ENCODE peak calls at places on chromosomes 5 and 9, in nine cellular contexts. B is cardiac muscle cell, M is adrenal gland, T is colonic mucosa, S is esophagus squamous epithelium, W is GM23248, E is lower lobe of right lung, Y is A673, N is neural progenitor cell. K is an unnamed sample.

GRCh38 chr5:181039961-181040915 is at the start of gene BTNL9:
- DNase-seq in B (no peak), M (no peak), T (no peak), S (no peak), W (no peak), E (no peak), Y (no peak), N (no peak), K (no peak)

GRCh38 chr9:20015427-20015931 is 226.6 kb upstream of the SLC24A2 start:
- DNase-seq in B (no peak), M (no peak), T (no peak), S (no peak), W (no peak), E (no peak), Y (peak), N (no peak), K (no peak)

GRCh38 chr5:53246042-53246836 is 136.7 kb upstream of the MOCS2 start:
- DNase-seq in B (no peak), M (no peak), T (no peak), S (no peak), W (peak), E (no peak), Y (no peak), N (no peak), K (no peak)

GRCh38 chr5:17114233-17114632 is 103.2 kb upstream of the BASP1 start:
- DNase-seq in B (no peak), M (no peak), T (peak), S (no peak), W (no peak), E (no peak), Y (no peak), N (no peak), K (no peak)

GRCh38 chr5:80187691-80188090 is 68.2 kb downstream of the SERINC5 start:
- DNase-seq in B (no peak), M (no peak), T (no peak), S (no peak), W (no peak), E (no peak), Y (peak), N (no peak), K (no peak)

GRCh38 chr5:104096451-104096850 is 533.9 kb upstream of the NUDT12 start:
- DNase-seq in B (no peak), M (no peak), T (no peak), S (no peak), W (no peak), E (no peak), Y (no peak), N (no peak), K (no peak)

GRCh38 chr9:121859646-121860045 is 208.2 kb downstream of the DAB2IP start:
- DNase-seq in B (no peak), M (no peak), T (no peak), S (no peak), W (no peak), E (no peak), Y (no peak), N (no peak), K (no peak)

GRCh38 chr9:91187965-91188344 is 173.8 kb downstream of the AUH start:
- DNase-seq in B (no peak), M (peak), T (no peak), S (no peak), W (peak), E (no peak), Y (no peak), N (no peak), K (no peak)

GRCh38 chr9:138072161-138072842 is 194.7 kb downstream of the CACNA1B start:
- DNase-seq in B (no peak), M (peak), T (no peak), S (no peak), W (no peak), E (no peak), Y (no peak), N (no peak), K (no peak)

GRCh38 chr5:14712666-14713065 is 48.1 kb downstream of the OTULIN start:
- DNase-seq in B (no peak), M (no peak), T (no peak), S (no peak), W (no peak), E (no peak), Y (no peak), N (no peak), K (no peak)

GRCh38 chr5:154944716-154945115 is 3.8 kb downstream of the MRPL22 start:
- DNase-seq in B (no peak), M (no peak), T (no peak), S (no peak), W (no peak), E (no peak), Y (no peak), N (no peak), K (no peak)

GRCh38 chr5:107135391-107135790 is 535.3 kb downstream of the EFNA5 start:
- DNase-seq in B (no peak), M (no peak), T (no peak), S (no peak), W (peak), E (no peak), Y (no peak), N (no peak), K (no peak)

GRCh38 chr5:95759634-95760033 is 28.5 kb downstream of the RHOBTB3 start:
- DNase-seq in B (no peak), M (no peak), T (peak), S (no peak), W (peak), E (no peak), Y (no peak), N (no peak), K (no peak)

GRCh38 chr5:170305016-170305645 is 7.6 kb upstream of the LCP2 start:
- DNase-seq in B (no peak), M (no peak), T (no peak), S (no peak), W (no peak), E (no peak), Y (no peak), N (no peak), K (no peak)

GRCh38 chr9:98536542-98537173 is 172.1 kb downstream of the GABBR2 start:
- DNase-seq in B (no peak), M (no peak), T (no peak), S (no peak), W (no peak), E (no peak), Y (peak), N (peak), K (peak)

GRCh38 chr9:89792189-89793123 is 187.6 kb downstream of the GADD45G start:
- DNase-seq in B (no peak), M (no peak), T (no peak), S (no peak), W (no peak), E (peak), Y (no peak), N (no peak), K (no peak)

GRCh38 chr5:71938886-71939285 is 168.4 kb upstream of the MAP1B start:
- DNase-seq in B (no peak), M (no peak), T (peak), S (no peak), W (no peak), E (peak), Y (no peak), N (no peak), K (peak)

GRCh38 chr5:78405820-78406750 is 45.7 kb downstream of the SCAMP1 start:
- DNase-seq in B (no peak), M (no peak), T (no peak), S (no peak), W (peak), E (no peak), Y (no peak), N (no peak), K (no peak)

GRCh38 chr5:10669983-10670382 is 91.1 kb downstream of the DAP start:
- DNase-seq in B (no peak), M (no peak), T (no peak), S (no peak), W (no peak), E (no peak), Y (no peak), N (no peak), K (no peak)

GRCh38 chr9:97046228-97046627 is 7.3 kb upstream of the CTSV start:
- DNase-seq in B (no peak), M (no peak), T (peak), S (no peak), W (peak), E (peak), Y (no peak), N (no peak), K (peak)

GRCh38 chr5:133854554-133854953 is 113.9 kb downstream of the C5orf15 start:
- DNase-seq in B (no peak), M (peak), T (no peak), S (no peak), W (no peak), E (no peak), Y (no peak), N (no peak), K (no peak)

GRCh38 chr5:112616812-112617547 is 120.7 kb upstream of the APC start:
- DNase-seq in B (no peak), M (no peak), T (no peak), S (no peak), W (peak), E (no peak), Y (no peak), N (no peak), K (no peak)

GRCh38 chr9:137615387-137615871 is 3.4 kb upstream of the EHMT1 start:
- DNase-seq in B (no peak), M (peak), T (no peak), S (no peak), W (no peak), E (no peak), Y (no peak), N (no peak), K (no peak)

GRCh38 chr9:73423891-73424290 is 272.2 kb downstream of the ANXA1 start:
- DNase-seq in B (no peak), M (no peak), T (no peak), S (no peak), W (no peak), E (no peak), Y (no peak), N (no peak), K (no peak)

GRCh38 chr9:81477669-81478068 is 211.7 kb downstream of the TLE1 start:
- DNase-seq in B (no peak), M (no peak), T (no peak), S (no peak), W (peak), E (no peak), Y (no peak), N (no peak), K (no peak)

GRCh38 chr5:142427529-142427928 is 102.7 kb upstream of the SPRY4 start:
- DNase-seq in B (no peak), M (no peak), T (no peak), S (no peak), W (no peak), E (no peak), Y (no peak), N (no peak), K (no peak)

GRCh38 chr5:170534177-170534576 is 30.4 kb downstream of the KCNIP1 start:
- DNase-seq in B (no peak), M (no peak), T (no peak), S (no peak), W (no peak), E (no peak), Y (no peak), N (no peak), K (peak)

GRCh38 chr5:137199966-137200365 is 299.2 kb downstream of the SPOCK1 start:
- DNase-seq in B (no peak), M (no peak), T (no peak), S (no peak), W (peak), E (no peak), Y (no peak), N (no peak), K (peak)

GRCh38 chr9:115046199-115046598 is 71.8 kb downstream of the TNC start:
- DNase-seq in B (no peak), M (no peak), T (no peak), S (no peak), W (no peak), E (no peak), Y (no peak), N (no peak), K (peak)

GRCh38 chr5:12777342-12777741 is 873.1 kb upstream of the CTNND2 start:
- DNase-seq in B (no peak), M (no peak), T (no peak), S (no peak), W (no peak), E (no peak), Y (no peak), N (no peak), K (no peak)

GRCh38 chr5:150763023-150763793 is 4.4 kb upstream of the DCTN4 start:
- DNase-seq in B (peak), M (peak), T (no peak), S (no peak), W (peak), E (no peak), Y (peak), N (no peak), K (no peak)

GRCh38 chr9:10282084-10282483 is 330.7 kb downstream of the PTPRD start:
- DNase-seq in B (no peak), M (no peak), T (no peak), S (no peak), W (no peak), E (no peak), Y (peak), N (no peak), K (no peak)

GRCh38 chr5:1550287-1551076 is 26.7 kb upstream of the LPCAT1 start:
- DNase-seq in B (no peak), M (peak), T (peak), S (no peak), W (no peak), E (no peak), Y (no peak), N (no peak), K (no peak)

DNA sequence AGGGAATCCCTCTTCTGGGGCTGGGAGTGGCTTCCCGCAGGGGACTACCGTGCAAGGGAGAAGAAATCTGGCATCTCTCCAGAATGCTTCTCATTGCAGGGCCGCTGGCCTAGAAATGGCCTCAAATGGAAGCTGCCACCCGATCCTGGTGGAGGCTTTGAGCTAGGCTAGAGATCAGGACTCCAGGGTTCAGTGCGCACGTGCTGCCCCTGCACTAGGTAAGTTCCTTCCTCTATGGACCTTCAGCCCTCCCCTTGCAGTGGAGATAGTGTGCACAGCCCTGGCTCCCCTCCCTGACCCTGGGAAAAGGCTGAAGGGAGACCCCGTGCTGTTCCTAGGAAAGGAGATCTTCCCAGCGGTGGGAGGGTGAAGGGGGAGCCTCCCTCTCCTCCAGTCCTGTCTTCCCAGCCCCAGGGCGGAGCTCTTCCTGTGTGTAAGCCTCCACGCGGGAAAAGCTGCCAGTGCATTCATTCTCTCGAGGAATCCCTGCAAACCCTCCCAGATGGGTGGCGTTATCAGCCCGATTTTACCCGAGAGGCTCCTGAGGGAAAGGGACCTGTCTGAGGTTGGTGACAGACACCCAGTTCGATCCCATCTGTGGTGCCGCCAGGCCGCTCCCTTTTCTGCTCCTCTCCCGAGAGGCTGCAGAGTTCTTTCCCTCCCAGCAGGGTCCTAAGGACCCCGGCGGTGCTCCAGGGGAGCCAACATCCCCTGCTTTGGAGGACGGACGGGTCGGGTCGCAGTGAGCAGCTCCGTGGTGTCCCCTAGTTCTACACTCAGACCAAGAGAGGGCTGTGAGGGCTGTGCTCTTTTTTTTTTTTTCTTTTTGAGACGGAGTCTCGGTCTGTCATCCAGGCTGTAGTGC is 1.4 kb upstream of the CERCAM start:
- DNase-seq in B (peak), M (no peak), T (no peak), S (no peak), W (peak), E (no peak), Y (peak), N (peak), K (no peak)
- H3K27ac ChIP-seq in B (no peak), M (no peak), T (no peak), S (no peak), W (no peak), E (no peak), Y (peak), N (no peak), K (no peak)

DNA sequence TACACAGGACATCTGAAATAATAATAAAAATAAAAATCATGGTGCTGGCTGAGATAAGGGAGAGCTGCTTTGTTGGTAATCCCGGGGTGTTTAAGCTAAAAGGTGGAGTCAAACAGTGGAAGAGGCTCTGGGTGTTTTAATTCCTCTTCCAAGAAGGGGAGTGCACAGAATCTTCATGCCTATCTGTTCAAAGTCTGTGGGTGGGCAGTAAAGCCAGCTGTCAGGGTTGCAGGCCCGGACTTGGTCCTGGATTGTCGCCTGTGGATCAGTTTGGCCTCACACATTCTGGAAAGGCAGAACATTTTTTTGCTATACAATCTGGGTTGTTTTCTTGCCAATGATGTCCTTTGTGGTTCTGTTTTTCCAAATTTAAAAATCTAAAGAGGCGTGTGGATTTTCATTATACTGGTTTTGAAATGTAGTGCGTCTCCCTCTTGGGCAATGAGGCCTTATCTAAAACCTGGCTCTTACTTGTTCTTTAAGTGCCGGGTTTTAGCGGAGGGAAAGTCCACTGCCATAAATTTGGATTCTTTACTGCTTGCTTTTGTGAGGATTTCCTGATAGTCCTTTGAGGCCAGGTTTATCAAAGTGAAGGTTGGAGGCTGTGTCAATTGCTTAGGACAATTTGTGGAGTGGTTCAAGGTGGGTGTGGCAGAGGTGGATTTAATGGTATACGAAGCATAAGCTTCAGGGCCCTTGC is 5.9 kb downstream of the ANKDD1B start:
- DNase-seq in B (no peak), M (no peak), T (peak), S (no peak), W (no peak), E (no peak), Y (no peak), N (peak), K (no peak)
- H3K27ac ChIP-seq in B (no peak), M (no peak), T (peak), S (no peak), W (no peak), E (peak), Y (no peak), N (no peak), K (no peak)

GRCh38 chr9:129173296-129174101 is 4.6 kb downstream of the IER5L start:
- DNase-seq in B (no peak), M (no peak), T (peak), S (no peak), W (peak), E (no peak), Y (no peak), N (peak), K (no peak)

GRCh38 chr9:129166962-129167557 is 11.0 kb downstream of the IER5L start:
- DNase-seq in B (no peak), M (peak), T (peak), S (peak), W (peak), E (peak), Y (peak), N (no peak), K (peak)

GRCh38 chr9:129171993-129172751 is 5.9 kb downstream of the IER5L start:
- DNase-seq in B (no peak), M (no peak), T (no peak), S (no peak), W (no peak), E (no peak), Y (no peak), N (peak), K (no peak)

GRCh38 chr9:129172816-129173215 is 5.2 kb downstream of the IER5L start:
- DNase-seq in B (no peak), M (no peak), T (no peak), S (no peak), W (peak), E (no peak), Y (no peak), N (peak), K (no peak)

GRCh38 chr9:129170229-129170628 is 7.8 kb downstream of the IER5L start:
- DNase-seq in B (no peak), M (no peak), T (no peak), S (no peak), W (peak), E (no peak), Y (no peak), N (no peak), K (no peak)
- H3K27ac ChIP-seq in B (no peak), M (no peak), T (no peak), S (no peak), W (no peak), E (no peak), Y (no peak), N (no peak), K (no peak)

GRCh38 chr5:172423379-172424110 is 30.8 kb downstream of the SH3PXD2B start:
- DNase-seq in B (no peak), M (peak), T (no peak), S (no peak), W (no peak), E (no peak), Y (no peak), N (no peak), K (no peak)

GRCh38 chr5:172424111-172424490 is 30.2 kb downstream of the SH3PXD2B start:
- DNase-seq in B (no peak), M (no peak), T (no peak), S (no peak), W (no peak), E (no peak), Y (no peak), N (no peak), K (no peak)

GRCh38 chr5:172420215-172420934 is 34.0 kb downstream of the SH3PXD2B start:
- DNase-seq in B (no peak), M (peak), T (peak), S (no peak), W (peak), E (peak), Y (peak), N (no peak), K (peak)

GRCh38 chr5:172421020-172421419 is 33.3 kb downstream of the SH3PXD2B start:
- DNase-seq in B (no peak), M (peak), T (no peak), S (no peak), W (no peak), E (no peak), Y (no peak), N (no peak), K (no peak)

GRCh38 chr5:172422255-172422654 is 32.1 kb downstream of the SH3PXD2B start:
- DNase-seq in B (no peak), M (no peak), T (no peak), S (no peak), W (no peak), E (no peak), Y (no peak), N (no peak), K (no peak)
- H3K27ac ChIP-seq in B (no peak), M (peak), T (no peak), S (peak), W (no peak), E (no peak), Y (no peak), N (no peak), K (no peak)

DNA sequence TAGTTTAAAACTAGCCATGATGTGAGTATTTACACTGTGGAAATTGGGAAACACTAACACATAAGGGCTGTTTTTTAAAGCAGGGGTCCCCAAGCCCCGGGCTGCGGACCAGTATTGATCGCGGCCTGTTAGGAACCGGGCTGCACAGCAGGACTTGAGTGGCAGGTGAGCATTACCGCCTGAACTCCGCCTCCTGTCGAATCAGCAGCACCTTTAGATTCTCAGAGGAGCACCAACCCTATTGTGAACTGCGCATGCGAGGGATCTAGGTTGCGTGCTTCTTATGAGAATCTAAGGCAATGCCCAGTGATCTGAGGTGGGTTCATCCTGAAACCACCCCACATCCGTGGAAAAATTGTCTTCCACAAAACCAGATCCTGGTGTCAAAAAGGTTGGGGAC is 127.8 kb downstream of the PCSK5 start:
- DNase-seq in B (no peak), M (no peak), T (peak), S (no peak), W (no peak), E (peak), Y (no peak), N (no peak), K (peak)
- H3K27ac ChIP-seq in B (no peak), M (no peak), T (no peak), S (no peak), W (no peak), E (no peak), Y (no peak), N (no peak), K (no peak)

GRCh38 chr9:95029720-95030119 is 287.8 kb downstream of the FANCC start:
- DNase-seq in B (no peak), M (no peak), T (no peak), S (no peak), W (no peak), E (no peak), Y (no peak), N (no peak), K (no peak)
- H3K27ac ChIP-seq in B (no peak), M (peak), T (no peak), S (no peak), W (peak), E (no peak), Y (no peak), N (no peak), K (no peak)